ENCODE peak calls at places on chromosome 13, in eight cellular contexts. One of them, this sample, is unnamed.

GRCh38 chr13:71540098-71540497 is 326.9 kb downstream of the DACH1 start:
- DNase-seq in COR-L47: no peak
- DNase-seq in stimulated activated CD4-positive, alpha-beta T cell treated with anti-CD3 and anti-CD28 coated beads, Interleukin-1b, Interleukin-23, amount 100 ng/mL, for 48 hours: no peak
- DNase-seq in mesenteric fat pad: no peak
- DNase-seq in GM12892: no peak
- DNase-seq in M059J: no peak
- DNase-seq in SW 1271: no peak
- DNase-seq in fibroblast of pulmonary artery: no peak
- DNase-seq in this sample: no peak

GRCh38 chr13:75196112-75196855 is 285.7 kb downstream of the TBC1D4 start:
- DNase-seq in SW 1271: no peak
- DNase-seq in GM12892: no peak
- DNase-seq in M059J: no peak
- DNase-seq in mesenteric fat pad: no peak
- DNase-seq in stimulated activated CD4-positive, alpha-beta T cell treated with anti-CD3 and anti-CD28 coated beads, Interleukin-1b, Interleukin-23, amount 100 ng/mL, for 48 hours: no peak
- DNase-seq in fibroblast of pulmonary artery: peak; percentile 77
- DNase-seq in COR-L47: no peak
- DNase-seq in this sample: no peak

GRCh38 chr13:63433546-63434150 is 2018.0 kb upstream of the PCDH20 start:
- DNase-seq in fibroblast of pulmonary artery: peak; percentile 38
- DNase-seq in mesenteric fat pad: no peak
- DNase-seq in GM12892: no peak
- DNase-seq in stimulated activated CD4-positive, alpha-beta T cell treated with anti-CD3 and anti-CD28 coated beads, Interleukin-1b, Interleukin-23, amount 100 ng/mL, for 48 hours: no peak
- DNase-seq in COR-L47: no peak
- DNase-seq in M059J: no peak
- DNase-seq in SW 1271: no peak
- DNase-seq in this sample: no peak

GRCh38 chr13:99961634-99962033 is 9.9 kb downstream of the ZIC5 start:
- DNase-seq in GM12892: no peak
- DNase-seq in M059J: no peak
- DNase-seq in COR-L47: no peak
- DNase-seq in SW 1271: no peak
- DNase-seq in stimulated activated CD4-positive, alpha-beta T cell treated with anti-CD3 and anti-CD28 coated beads, Interleukin-1b, Interleukin-23, amount 100 ng/mL, for 48 hours: no peak
- DNase-seq in mesenteric fat pad: no peak
- DNase-seq in fibroblast of pulmonary artery: no peak
- DNase-seq in this sample: no peak

GRCh38 chr13:35690546-35690945 is 214.1 kb upstream of the MAB21L1 start:
- DNase-seq in COR-L47: no peak
- DNase-seq in mesenteric fat pad: no peak
- DNase-seq in SW 1271: no peak
- DNase-seq in stimulated activated CD4-positive, alpha-beta T cell treated with anti-CD3 and anti-CD28 coated beads, Interleukin-1b, Interleukin-23, amount 100 ng/mL, for 48 hours: no peak
- DNase-seq in GM12892: no peak
- DNase-seq in M059J: no peak
- DNase-seq in fibroblast of pulmonary artery: peak; percentile 26
- DNase-seq in this sample: no peak

GRCh38 chr13:111343186-111343805 is 22.9 kb downstream of the TEX29 start:
- DNase-seq in GM12892: no peak
- DNase-seq in stimulated activated CD4-positive, alpha-beta T cell treated with anti-CD3 and anti-CD28 coated beads, Interleukin-1b, Interleukin-23, amount 100 ng/mL, for 48 hours: no peak
- DNase-seq in M059J: no peak
- DNase-seq in fibroblast of pulmonary artery: no peak
- DNase-seq in SW 1271: no peak
- DNase-seq in COR-L47: no peak
- DNase-seq in mesenteric fat pad: no peak
- DNase-seq in this sample: no peak

GRCh38 chr13:74070065-74070464 is 64.1 kb downstream of the KLF12 start:
- DNase-seq in COR-L47: no peak
- DNase-seq in fibroblast of pulmonary artery: no peak
- DNase-seq in SW 1271: no peak
- DNase-seq in stimulated activated CD4-positive, alpha-beta T cell treated with anti-CD3 and anti-CD28 coated beads, Interleukin-1b, Interleukin-23, amount 100 ng/mL, for 48 hours: no peak
- DNase-seq in M059J: no peak
- DNase-seq in GM12892: no peak
- DNase-seq in mesenteric fat pad: no peak
- DNase-seq in this sample: peak; percentile 50

GRCh38 chr13:28251462-28251861 is 113.1 kb downstream of the PAN3 start:
- DNase-seq in SW 1271: no peak
- DNase-seq in COR-L47: no peak
- DNase-seq in mesenteric fat pad: no peak
- DNase-seq in M059J: no peak
- DNase-seq in fibroblast of pulmonary artery: no peak
- DNase-seq in stimulated activated CD4-positive, alpha-beta T cell treated with anti-CD3 and anti-CD28 coated beads, Interleukin-1b, Interleukin-23, amount 100 ng/mL, for 48 hours: no peak
- DNase-seq in GM12892: no peak
- DNase-seq in this sample: no peak

GRCh38 chr13:20272571-20273171 is 40.6 kb upstream of the GJB6 start:
- DNase-seq in mesenteric fat pad: no peak
- DNase-seq in GM12892: no peak
- DNase-seq in M059J: no peak
- DNase-seq in SW 1271: no peak
- DNase-seq in fibroblast of pulmonary artery: no peak
- DNase-seq in COR-L47: no peak
- DNase-seq in stimulated activated CD4-positive, alpha-beta T cell treated with anti-CD3 and anti-CD28 coated beads, Interleukin-1b, Interleukin-23, amount 100 ng/mL, for 48 hours: no peak
- DNase-seq in this sample: no peak

GRCh38 chr13:28185256-28185655 is 46.9 kb downstream of the PAN3 start:
- DNase-seq in stimulated activated CD4-positive, alpha-beta T cell treated with anti-CD3 and anti-CD28 coated beads, Interleukin-1b, Interleukin-23, amount 100 ng/mL, for 48 hours: no peak
- DNase-seq in GM12892: no peak
- DNase-seq in COR-L47: no peak
- DNase-seq in fibroblast of pulmonary artery: peak; percentile 2
- DNase-seq in M059J: no peak
- DNase-seq in SW 1271: no peak
- DNase-seq in mesenteric fat pad: no peak
- DNase-seq in this sample: no peak

GRCh38 chr13:40943073-40943472 is 76.0 kb downstream of the ELF1 start:
- DNase-seq in GM12892: no peak
- DNase-seq in COR-L47: no peak
- DNase-seq in fibroblast of pulmonary artery: peak; percentile 34
- DNase-seq in M059J: no peak
- DNase-seq in stimulated activated CD4-positive, alpha-beta T cell treated with anti-CD3 and anti-CD28 coated beads, Interleukin-1b, Interleukin-23, amount 100 ng/mL, for 48 hours: no peak
- DNase-seq in mesenteric fat pad: no peak
- DNase-seq in SW 1271: no peak
- DNase-seq in this sample: no peak

GRCh38 chr13:35797244-35797643 is 320.8 kb upstream of the MAB21L1 start:
- DNase-seq in COR-L47: no peak
- DNase-seq in mesenteric fat pad: no peak
- DNase-seq in GM12892: no peak
- DNase-seq in stimulated activated CD4-positive, alpha-beta T cell treated with anti-CD3 and anti-CD28 coated beads, Interleukin-1b, Interleukin-23, amount 100 ng/mL, for 48 hours: no peak
- DNase-seq in fibroblast of pulmonary artery: no peak
- DNase-seq in M059J: no peak
- DNase-seq in SW 1271: no peak
- DNase-seq in this sample: no peak

GRCh38 chr13:76210262-76210661 is 574.1 kb downstream of the LMO7 start:
- DNase-seq in fibroblast of pulmonary artery: no peak
- DNase-seq in mesenteric fat pad: no peak
- DNase-seq in M059J: peak; percentile 26
- DNase-seq in GM12892: no peak
- DNase-seq in stimulated activated CD4-positive, alpha-beta T cell treated with anti-CD3 and anti-CD28 coated beads, Interleukin-1b, Interleukin-23, amount 100 ng/mL, for 48 hours: no peak
- DNase-seq in SW 1271: no peak
- DNase-seq in COR-L47: no peak
- DNase-seq in this sample: no peak

GRCh38 chr13:110130431-110130830 is 176.5 kb downstream of the COL4A1 start:
- DNase-seq in SW 1271: no peak
- DNase-seq in COR-L47: no peak
- DNase-seq in stimulated activated CD4-positive, alpha-beta T cell treated with anti-CD3 and anti-CD28 coated beads, Interleukin-1b, Interleukin-23, amount 100 ng/mL, for 48 hours: no peak
- DNase-seq in mesenteric fat pad: no peak
- DNase-seq in GM12892: no peak
- DNase-seq in fibroblast of pulmonary artery: no peak
- DNase-seq in M059J: no peak
- DNase-seq in this sample: no peak

GRCh38 chr13:43963726-43964125 is 84.0 kb downstream of the LACC1 start:
- DNase-seq in COR-L47: no peak
- DNase-seq in stimulated activated CD4-positive, alpha-beta T cell treated with anti-CD3 and anti-CD28 coated beads, Interleukin-1b, Interleukin-23, amount 100 ng/mL, for 48 hours: no peak
- DNase-seq in SW 1271: no peak
- DNase-seq in M059J: peak; percentile 8
- DNase-seq in GM12892: no peak
- DNase-seq in fibroblast of pulmonary artery: no peak
- DNase-seq in mesenteric fat pad: no peak
- DNase-seq in this sample: no peak

GRCh38 chr13:84607614-84608013 is 725.3 kb upstream of the SLITRK1 start:
- DNase-seq in COR-L47: no peak
- DNase-seq in mesenteric fat pad: no peak
- DNase-seq in SW 1271: no peak
- DNase-seq in M059J: peak; percentile 67
- DNase-seq in fibroblast of pulmonary artery: peak; percentile 70
- DNase-seq in stimulated activated CD4-positive, alpha-beta T cell treated with anti-CD3 and anti-CD28 coated beads, Interleukin-1b, Interleukin-23, amount 100 ng/mL, for 48 hours: no peak
- DNase-seq in GM12892: no peak
- DNase-seq in this sample: no peak

GRCh38 chr13:67258482-67258881 is 28.3 kb upstream of the PCDH9 start:
- DNase-seq in M059J: no peak
- DNase-seq in stimulated activated CD4-positive, alpha-beta T cell treated with anti-CD3 and anti-CD28 coated beads, Interleukin-1b, Interleukin-23, amount 100 ng/mL, for 48 hours: no peak
- DNase-seq in GM12892: no peak
- DNase-seq in COR-L47: no peak
- DNase-seq in fibroblast of pulmonary artery: peak; percentile 10
- DNase-seq in SW 1271: no peak
- DNase-seq in mesenteric fat pad: no peak
- DNase-seq in this sample: no peak

GRCh38 chr13:46170268-46170667 is 11.7 kb downstream of the LCP1 start:
- DNase-seq in COR-L47: no peak
- DNase-seq in mesenteric fat pad: no peak
- DNase-seq in M059J: no peak
- DNase-seq in GM12892: no peak
- DNase-seq in fibroblast of pulmonary artery: no peak
- DNase-seq in SW 1271: no peak
- DNase-seq in stimulated activated CD4-positive, alpha-beta T cell treated with anti-CD3 and anti-CD28 coated beads, Interleukin-1b, Interleukin-23, amount 100 ng/mL, for 48 hours: no peak
- DNase-seq in this sample: no peak

GRCh38 chr13:45298206-45298505 is 42.8 kb downstream of the TPT1 start:
- DNase-seq in fibroblast of pulmonary artery: no peak
- DNase-seq in mesenteric fat pad: no peak
- DNase-seq in stimulated activated CD4-positive, alpha-beta T cell treated with anti-CD3 and anti-CD28 coated beads, Interleukin-1b, Interleukin-23, amount 100 ng/mL, for 48 hours: no peak
- DNase-seq in SW 1271: no peak
- DNase-seq in COR-L47: no peak
- DNase-seq in GM12892: no peak
- DNase-seq in M059J: no peak
- DNase-seq in this sample: no peak

GRCh38 chr13:91368676-91369425 is 21.4 kb downstream of the MIR17HG start:
- DNase-seq in fibroblast of pulmonary artery: peak; percentile 12
- DNase-seq in mesenteric fat pad: no peak
- DNase-seq in GM12892: no peak
- DNase-seq in SW 1271: no peak
- DNase-seq in stimulated activated CD4-positive, alpha-beta T cell treated with anti-CD3 and anti-CD28 coated beads, Interleukin-1b, Interleukin-23, amount 100 ng/mL, for 48 hours: peak; percentile 40
- DNase-seq in M059J: peak; percentile 48
- DNase-seq in COR-L47: no peak
- DNase-seq in this sample: no peak

This sample was measured in activated CD8-positive, alpha-beta T cell treated with anti-CD3 and anti-CD28 coated beads, Interleukin-2, amount 10 ng/mL, durations not matched to agents 7 days and 5 days.